ENCODE peak calls at places on chromosomes 4 and X, in five cellular contexts. M, U, R, A and B are unnamed samples.

GRCh38 chrX:143635915-143636314 is at the start of gene SLITRK4:
- DNase-seq in M (no peak), U (no peak), A (no peak), R (peak), B (no peak)

GRCh38 chr4:181775298-181775697 is 467.9 kb upstream of the TENM3 start:
- DNase-seq in U (no peak), M (no peak), R (no peak), A (no peak), B (no peak)

GRCh38 chr4:6961496-6962210 is 52.0 kb downstream of the TBC1D14 start:
- DNase-seq in M (no peak), R (no peak), U (no peak), A (no peak), B (no peak)

GRCh38 chr4:6179362-6179761 is 21.0 kb downstream of the JAKMIP1 start:
- DNase-seq in A (no peak), U (no peak), R (no peak), M (no peak), B (no peak)

GRCh38 chr4:179569549-179569948 is 2127.3 kb upstream of the AGA start:
- DNase-seq in M (no peak), U (no peak), R (no peak), A (no peak), B (no peak)

GRCh38 chr4:108097990-108098553 is 70.7 kb downstream of the LEF1 start:
- DNase-seq in A (no peak), R (no peak), M (no peak), U (no peak), B (no peak)

GRCh38 chr4:179123079-179123478 is 1680.8 kb upstream of the AGA start:
- DNase-seq in R (no peak), M (no peak), A (no peak), U (no peak), B (no peak)

GRCh38 chr4:126137782-126138170 is 823.0 kb downstream of the FAT4 start:
- DNase-seq in M (no peak), A (peak), U (no peak), R (no peak), B (no peak)

GRCh38 chr4:179071120-179071519 is 1628.9 kb upstream of the AGA start:
- DNase-seq in M (no peak), R (no peak), A (no peak), U (no peak), B (no peak)

GRCh38 chr4:141275834-141276233 is 55.1 kb downstream of the ZNF330 start:
- DNase-seq in U (no peak), R (no peak), A (peak), M (no peak), B (no peak)

GRCh38 chr4:3745886-3746656 is 20.1 kb upstream of the ADRA2C start:
- DNase-seq in U (no peak), A (no peak), R (no peak), M (no peak), B (no peak)

GRCh38 chr4:78951862-78952472 is 12.7 kb upstream of the PAQR3 start:
- DNase-seq in A (peak), M (no peak), U (peak), R (peak), B (no peak)

GRCh38 chrX:23773601-23774175 is 9.3 kb upstream of the SAT1 start:
- DNase-seq in R (no peak), U (peak), M (no peak), A (no peak), B (no peak)

GRCh38 chr4:93031431-93032098 is 727.8 kb downstream of the GRID2 start:
- DNase-seq in A (no peak), R (no peak), M (no peak), U (peak), B (no peak)

GRCh38 chr4:78517050-78517652 is 34.4 kb upstream of the ANXA3 start:
- DNase-seq in U (peak), R (peak), A (peak), M (no peak), B (no peak)

GRCh38 chrX:25442501-25442900 is 426.7 kb upstream of the ARX start:
- DNase-seq in A (no peak), U (no peak), M (no peak), R (no peak), B (no peak)

GRCh38 chr4:126592088-126592487 is 1040.7 kb upstream of the INTU start:
- DNase-seq in M (no peak), A (no peak), R (no peak), U (no peak), B (no peak)

GRCh38 chr4:72966652-72967051 is 102.9 kb downstream of the COX18 start:
- DNase-seq in U (no peak), A (no peak), R (no peak), M (no peak), B (no peak)

GRCh38 chrX:149825424-149825823 is 43.7 kb downstream of the MAGEA9 start:
- DNase-seq in U (peak), A (no peak), R (peak), M (peak), B (no peak)

GRCh38 chr4:20086067-20086466 is 165.6 kb upstream of the SLIT2 start:
- DNase-seq in A (peak), M (no peak), R (no peak), U (no peak), B (no peak)

GRCh38 chr4:55561884-55562283 is 15.2 kb upstream of the CLOCK start:
- DNase-seq in M (no peak), U (peak), R (no peak), A (no peak), B (no peak)

GRCh38 chrX:318068-318738 is 393 bp downstream of the GTPBP6 start:
- DNase-seq in A (peak), R (no peak), M (peak), U (peak), B (peak)

GRCh38 chr4:137474711-137475301 is 57.5 kb downstream of the PCDH18 start:
- DNase-seq in U (no peak), R (no peak), A (peak), M (no peak), B (no peak)

GRCh38 chrX:23513121-23513520 is 154.2 kb upstream of the PRDX4 start:
- DNase-seq in M (no peak), R (peak), U (no peak), A (no peak), B (no peak)